ENCODE peak calls at places on chromosomes 12 and 14, in seven cellular contexts. One of them, this sample, is unnamed.

GRCh38 chr14:61812347-61813100 is 50.3 kb downstream of the SNAPC1 start:
- DNase-seq in cardiac fibroblast: peak
- DNase-seq in B cell: peak
- DNase-seq in suprapubic skin: no peak
- DNase-seq in A549: no peak
- DNase-seq in astrocyte: peak
- DNase-seq in heart left ventricle: no peak
- DNase-seq in this sample: no peak

GRCh38 chr12:109594566-109595317 is 21.1 kb downstream of the MVK start:
- DNase-seq in cardiac fibroblast: no peak
- DNase-seq in B cell: no peak
- DNase-seq in suprapubic skin: no peak
- DNase-seq in A549: no peak
- DNase-seq in astrocyte: no peak
- DNase-seq in heart left ventricle: peak
- DNase-seq in this sample: no peak

GRCh38 chr14:54796961-54797360 is 105.7 kb downstream of the GCH1 start:
- DNase-seq in cardiac fibroblast: peak
- DNase-seq in B cell: no peak
- DNase-seq in suprapubic skin: no peak
- DNase-seq in A549: no peak
- DNase-seq in astrocyte: peak
- DNase-seq in heart left ventricle: no peak
- DNase-seq in this sample: no peak

GRCh38 chr14:89509891-89510290 is 92.9 kb upstream of the FOXN3 start:
- DNase-seq in cardiac fibroblast: peak
- DNase-seq in B cell: no peak
- DNase-seq in suprapubic skin: no peak
- DNase-seq in A549: no peak
- DNase-seq in astrocyte: peak
- DNase-seq in heart left ventricle: no peak
- DNase-seq in this sample: no peak

GRCh38 chr12:124469193-124469888 is 98.1 kb downstream of the NCOR2 start:
- DNase-seq in cardiac fibroblast: no peak
- DNase-seq in B cell: peak
- DNase-seq in suprapubic skin: no peak
- DNase-seq in A549: peak
- DNase-seq in astrocyte: no peak
- DNase-seq in heart left ventricle: no peak
- DNase-seq in this sample: peak

GRCh38 chr12:52285172-52285745 is 6.1 kb downstream of the KRT81 start:
- DNase-seq in cardiac fibroblast: no peak
- DNase-seq in B cell: no peak
- DNase-seq in suprapubic skin: no peak
- DNase-seq in A549: peak
- DNase-seq in astrocyte: peak
- DNase-seq in heart left ventricle: no peak
- DNase-seq in this sample: no peak

GRCh38 chr12:111758120-111758561 is 8.6 kb upstream of the ALDH2 start:
- DNase-seq in cardiac fibroblast: peak
- DNase-seq in B cell: no peak
- DNase-seq in suprapubic skin: peak
- DNase-seq in A549: no peak
- DNase-seq in astrocyte: no peak
- DNase-seq in heart left ventricle: peak
- DNase-seq in this sample: no peak

GRCh38 chr14:75044322-75044721 is 6.9 kb downstream of the MLH3 start:
- DNase-seq in cardiac fibroblast: peak
- DNase-seq in B cell: no peak
- DNase-seq in suprapubic skin: no peak
- DNase-seq in A549: no peak
- DNase-seq in astrocyte: peak
- DNase-seq in heart left ventricle: no peak
- DNase-seq in this sample: no peak

GRCh38 chr14:25086817-25087396 is 37.0 kb upstream of the STXBP6 start:
- DNase-seq in cardiac fibroblast: no peak
- DNase-seq in B cell: no peak
- DNase-seq in suprapubic skin: no peak
- DNase-seq in A549: no peak
- DNase-seq in astrocyte: no peak
- DNase-seq in heart left ventricle: no peak
- DNase-seq in this sample: no peak

GRCh38 chr12:124786065-124786964 is 77.3 kb downstream of the SCARB1 start:
- DNase-seq in cardiac fibroblast: peak
- DNase-seq in B cell: no peak
- DNase-seq in suprapubic skin: no peak
- DNase-seq in A549: peak
- DNase-seq in astrocyte: peak
- DNase-seq in heart left ventricle: peak
- DNase-seq in this sample: no peak

GRCh38 chr12:120228291-120229070 is 27.6 kb upstream of the RPLP0 start:
- DNase-seq in cardiac fibroblast: peak
- DNase-seq in B cell: peak
- DNase-seq in suprapubic skin: peak
- DNase-seq in A549: peak
- DNase-seq in astrocyte: peak
- DNase-seq in heart left ventricle: peak
- DNase-seq in this sample: no peak
- TF ChIP-seq CTCF in cardiac fibroblast: peak
- TF ChIP-seq CTCF in B cell: peak
- TF ChIP-seq CTCF in suprapubic skin: peak
- TF ChIP-seq CTCF in A549: peak
- TF ChIP-seq CTCF in astrocyte: peak
- TF ChIP-seq CTCF in heart left ventricle: peak
- TF ChIP-seq CTCF in this sample: peak

GRCh38 chr14:91252901-91253794 is 8.6 kb upstream of the GPR68 start:
- DNase-seq in cardiac fibroblast: no peak
- DNase-seq in B cell: peak
- DNase-seq in suprapubic skin: no peak
- DNase-seq in A549: no peak
- DNase-seq in astrocyte: no peak
- DNase-seq in heart left ventricle: peak
- DNase-seq in this sample: no peak
- TF ChIP-seq CTCF in cardiac fibroblast: peak
- TF ChIP-seq CTCF in B cell: no peak
- TF ChIP-seq CTCF in suprapubic skin: no peak
- TF ChIP-seq CTCF in A549: no peak
- TF ChIP-seq CTCF in astrocyte: no peak
- TF ChIP-seq CTCF in heart left ventricle: no peak
- TF ChIP-seq CTCF in this sample: peak

DNA sequence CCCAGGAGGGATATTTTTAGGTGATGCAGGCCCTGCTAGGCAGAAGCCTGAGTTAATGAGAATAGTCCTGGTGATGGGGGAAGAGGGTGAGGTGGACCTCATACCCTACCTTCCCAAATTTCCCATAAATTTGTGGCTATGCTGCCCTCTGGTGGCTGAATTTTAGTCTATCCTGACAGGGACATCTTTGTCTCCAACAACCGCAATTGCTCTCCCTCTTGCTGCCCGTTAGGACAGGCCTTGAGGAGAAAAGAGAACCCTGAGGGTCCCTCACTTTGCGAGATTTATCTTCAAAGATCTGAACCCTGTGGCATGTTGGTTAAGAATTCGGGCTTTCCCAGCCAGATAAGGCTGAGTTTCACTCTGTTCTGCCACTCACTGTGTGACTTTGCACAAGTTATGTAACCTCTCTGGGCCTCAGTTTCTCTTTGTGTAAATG is 9.8 kb upstream of the ZNF385A start:
- DNase-seq in cardiac fibroblast: peak
- DNase-seq in B cell: peak
- DNase-seq in suprapubic skin: no peak
- DNase-seq in A549: peak
- DNase-seq in astrocyte: peak
- DNase-seq in heart left ventricle: no peak
- DNase-seq in this sample: no peak
- TF ChIP-seq CTCF in cardiac fibroblast: peak
- TF ChIP-seq CTCF in B cell: peak
- TF ChIP-seq CTCF in suprapubic skin: peak
- TF ChIP-seq CTCF in A549: peak
- TF ChIP-seq CTCF in astrocyte: peak
- TF ChIP-seq CTCF in heart left ventricle: peak
- TF ChIP-seq CTCF in this sample: peak

GRCh38 chr14:71467419-71467818 is 464.8 kb upstream of the RGS6 start:
- DNase-seq in cardiac fibroblast: no peak
- DNase-seq in B cell: no peak
- DNase-seq in suprapubic skin: no peak
- DNase-seq in A549: no peak
- DNase-seq in astrocyte: peak
- DNase-seq in heart left ventricle: no peak
- DNase-seq in this sample: no peak

GRCh38 chr14:71466251-71466650 is 466.0 kb upstream of the RGS6 start:
- DNase-seq in cardiac fibroblast: no peak
- DNase-seq in B cell: no peak
- DNase-seq in suprapubic skin: no peak
- DNase-seq in A549: no peak
- DNase-seq in astrocyte: no peak
- DNase-seq in heart left ventricle: no peak
- DNase-seq in this sample: no peak

GRCh38 chr14:71469936-71470335 is 462.3 kb upstream of the RGS6 start:
- DNase-seq in cardiac fibroblast: no peak
- DNase-seq in B cell: no peak
- DNase-seq in suprapubic skin: no peak
- DNase-seq in A549: no peak
- DNase-seq in astrocyte: no peak
- DNase-seq in heart left ventricle: no peak
- DNase-seq in this sample: no peak

GRCh38 chr14:71466942-71467341 is 465.3 kb upstream of the RGS6 start:
- DNase-seq in cardiac fibroblast: no peak
- DNase-seq in B cell: no peak
- DNase-seq in suprapubic skin: no peak
- DNase-seq in A549: no peak
- DNase-seq in astrocyte: no peak
- DNase-seq in heart left ventricle: no peak
- DNase-seq in this sample: no peak

GRCh38 chr14:71468701-71469100 is 463.5 kb upstream of the RGS6 start:
- DNase-seq in cardiac fibroblast: no peak
- DNase-seq in B cell: no peak
- DNase-seq in suprapubic skin: no peak
- DNase-seq in A549: no peak
- DNase-seq in astrocyte: no peak
- DNase-seq in heart left ventricle: no peak
- DNase-seq in this sample: no peak
- TF ChIP-seq CTCF in cardiac fibroblast: no peak
- TF ChIP-seq CTCF in B cell: no peak
- TF ChIP-seq CTCF in suprapubic skin: no peak
- TF ChIP-seq CTCF in A549: no peak
- TF ChIP-seq CTCF in astrocyte: no peak
- TF ChIP-seq CTCF in heart left ventricle: no peak
- TF ChIP-seq CTCF in this sample: no peak

This sample was measured in chondrocyte.